ENCODE peak calls at places on chromosomes 5 and 9, in eight cellular contexts. C is HT1080; A is uterus; B is AG08396; N is DMS153; I is CD4-positive, alpha-beta memory T cell; K is upper lobe of left lung; S is posterior vena cava. G is an unnamed sample.

GRCh38 chr5:76291305-76292077 is 111.6 kb upstream of the IQGAP2 start:
- DNase-seq in S (no peak), C (no peak), I (no peak), N (peak; percentile 0), B (no peak), A (no peak), K (no peak), G (no peak)

GRCh38 chr5:134069553-134069952 is 44.9 kb upstream of the TCF7 start:
- DNase-seq in K (no peak), N (no peak), B (no peak), S (no peak), I (no peak), C (no peak), A (no peak), G (no peak)

GRCh38 chr9:120914410-120914809 is 12.2 kb downstream of the TRAF1 start:
- DNase-seq in N (no peak), B (no peak), I (no peak), S (no peak), A (no peak), K (no peak), C (no peak), G (no peak)

GRCh38 chr9:130268521-130269131 is 3.1 kb downstream of the HMCN2 start:
- DNase-seq in A (no peak), C (no peak), B (no peak), S (peak; percentile 82), K (no peak), N (peak; percentile 88), I (no peak), G (peak; percentile 64)

GRCh38 chr9:14066815-14067214 is 247.1 kb downstream of the NFIB start:
- DNase-seq in I (no peak), C (no peak), S (no peak), N (peak; percentile 69), A (no peak), K (no peak), B (no peak), G (no peak)

GRCh38 chr9:115391166-115391825 is 273.3 kb upstream of the TNC start:
- DNase-seq in A (no peak), B (no peak), C (no peak), S (no peak), K (no peak), N (no peak), I (no peak), G (no peak)

GRCh38 chr5:1500411-1501091 is 23.2 kb downstream of the LPCAT1 start:
- DNase-seq in B (peak; percentile 46), A (peak; percentile 82), S (peak; percentile 91), K (peak; percentile 91), C (no peak), I (no peak), N (no peak), G (no peak)

GRCh38 chr5:8829322-8830029 is 716.4 kb downstream of the SEMA5A start:
- DNase-seq in K (no peak), A (peak; percentile 34), S (no peak), I (no peak), B (peak; percentile 87), N (no peak), C (peak; percentile 100), G (no peak)

GRCh38 chr5:149495673-149496072 is 55.6 kb downstream of the CSNK1A1 start:
- DNase-seq in B (no peak), K (no peak), C (no peak), A (no peak), N (no peak), S (no peak), I (no peak), G (no peak)

GRCh38 chr5:41629897-41630296 is 119.5 kb upstream of the PLCXD3 start:
- DNase-seq in K (no peak), C (no peak), S (no peak), N (no peak), I (no peak), B (no peak), A (no peak), G (no peak)

G was measured in iPS DF 19.7.